ENCODE peak calls at places on chromosomes 6 and 20, in nine cellular contexts. L, F, Z, N, J, O, H, S and R are unnamed samples.

GRCh38 chr6:133635447-133635846 is 253.5 kb upstream of the TCF21 start:
- DNase-seq in L (no peak), F (no peak), Z (no peak), N (no peak), J (no peak), O (no peak), H (no peak), S (no peak), R (no peak)

GRCh38 chr20:48841861-48842529 is 14.2 kb upstream of the PREX1 start:
- DNase-seq in L (no peak), F (peak), Z (no peak), N (no peak), J (no peak), O (no peak), H (peak), S (no peak), R (peak)

GRCh38 chr20:2156224-2156623 is 54.6 kb downstream of the STK35 start:
- DNase-seq in L (no peak), F (no peak), Z (no peak), N (no peak), J (no peak), O (no peak), H (no peak), S (no peak), R (no peak)

GRCh38 chr6:113805167-113805835 is 51.8 kb upstream of the MARCKS start:
- DNase-seq in L (no peak), F (no peak), Z (no peak), N (no peak), J (no peak), O (no peak), H (no peak), S (no peak), R (no peak)

GRCh38 chr20:25356294-25356933 is 34.2 kb downstream of the ABHD12 start:
- DNase-seq in L (no peak), F (no peak), Z (peak), N (no peak), J (no peak), O (no peak), H (no peak), S (no peak), R (no peak)

GRCh38 chr20:9517297-9518134 is 3.1 kb downstream of the LAMP5 start:
- DNase-seq in L (no peak), F (no peak), Z (no peak), N (no peak), J (peak), O (no peak), H (no peak), S (no peak), R (no peak)

GRCh38 chr6:157822221-157823000 is 635 bp upstream of the SNX9 start:
- DNase-seq in L (peak), F (no peak), Z (no peak), N (no peak), J (no peak), O (no peak), H (no peak), S (peak), R (no peak)

GRCh38 chr6:137200288-137200687 is 18.9 kb downstream of the IFNGR1 start:
- DNase-seq in L (no peak), F (no peak), Z (no peak), N (no peak), J (no peak), O (no peak), H (no peak), S (no peak), R (no peak)

GRCh38 chr6:128641701-128642100 is 121.3 kb upstream of the PTPRK start:
- DNase-seq in L (no peak), F (peak), Z (no peak), N (no peak), J (no peak), O (no peak), H (no peak), S (no peak), R (no peak)

GRCh38 chr6:47440722-47441121 is 36.9 kb upstream of the CD2AP start:
- DNase-seq in L (no peak), F (no peak), Z (no peak), N (no peak), J (no peak), O (no peak), H (no peak), S (no peak), R (no peak)

GRCh38 chr6:87789198-87789899 is 87.3 kb upstream of the AKIRIN2 start:
- DNase-seq in L (no peak), F (no peak), Z (no peak), N (no peak), J (peak), O (no peak), H (peak), S (peak), R (no peak)

GRCh38 chr20:19765266-19765665 is 7.2 kb downstream of the RIN2 start:
- DNase-seq in L (no peak), F (no peak), Z (peak), N (no peak), J (no peak), O (no peak), H (no peak), S (no peak), R (no peak)

GRCh38 chr6:72386324-72386723 is 235.5 kb upstream of the KCNQ5 start:
- DNase-seq in L (no peak), F (no peak), Z (no peak), N (no peak), J (no peak), O (no peak), H (no peak), S (peak), R (no peak)

GRCh38 chr6:53112404-53112803 is 36.2 kb downstream of the GCM1 start:
- DNase-seq in L (no peak), F (no peak), Z (no peak), N (peak), J (peak), O (no peak), H (no peak), S (no peak), R (no peak)

GRCh38 chr6:14324042-14324441 is 206.5 kb downstream of the CD83 start:
- DNase-seq in L (no peak), F (no peak), Z (no peak), N (no peak), J (no peak), O (no peak), H (no peak), S (no peak), R (no peak)

GRCh38 chr20:3262566-3262965 is 23.6 kb upstream of the SLC4A11 start:
- DNase-seq in L (no peak), F (no peak), Z (no peak), N (no peak), J (no peak), O (no peak), H (no peak), S (no peak), R (no peak)

GRCh38 chr6:135423649-135424128 is 73.9 kb downstream of the AHI1 start:
- DNase-seq in L (no peak), F (peak), Z (no peak), N (no peak), J (peak), O (peak), H (peak), S (peak), R (peak)

GRCh38 chr6:30887901-30888300 is 3.6 kb downstream of the DDR1 start:
- DNase-seq in L (no peak), F (no peak), Z (no peak), N (no peak), J (no peak), O (no peak), H (no peak), S (no peak), R (no peak)

GRCh38 chr6:62746968-62747367 is 460.9 kb upstream of the KHDRBS2 start:
- DNase-seq in L (no peak), F (no peak), Z (no peak), N (no peak), J (peak), O (no peak), H (no peak), S (no peak), R (no peak)

GRCh38 chr6:52415917-52416628 is 4.1 kb upstream of the EFHC1 start:
- DNase-seq in L (no peak), F (no peak), Z (no peak), N (no peak), J (no peak), O (no peak), H (no peak), S (no peak), R (no peak)